ENCODE peak calls at places on chromosome 11, in ten cellular contexts. Q, T, B, J, E, W, H, K, I and G are unnamed samples.

GRCh38 chr11:120128392-120129172 is 9.3 kb downstream of the TRIM29 start:
- DNase-seq in K (peak), Q (peak), B (peak), E (no peak), I (peak), T (peak), W (peak), J (peak), H (no peak), G (peak)

GRCh38 chr11:17972987-17973386 is 39.9 kb downstream of the SERGEF start:
- DNase-seq in T (peak), E (peak), J (peak), I (peak), W (peak), B (peak), H (no peak), K (peak), Q (peak), G (peak)

GRCh38 chr11:34640050-34640971 is 19.4 kb downstream of the EHF start:
- DNase-seq in K (no peak), I (peak), J (no peak), H (peak), Q (no peak), E (no peak), B (peak), W (no peak), T (no peak), G (no peak)

GRCh38 chr11:8290122-8290810 is 26.6 kb upstream of the LMO1 start:
- DNase-seq in I (no peak), Q (no peak), T (peak), W (no peak), K (no peak), B (no peak), H (no peak), J (no peak), E (no peak), G (no peak)

GRCh38 chr11:45333506-45333971 is 47.4 kb upstream of the SYT13 start:
- DNase-seq in I (peak), B (peak), Q (no peak), W (peak), E (peak), T (no peak), J (peak), K (no peak), H (peak), G (no peak)

GRCh38 chr11:18994860-18995259 is 55.6 kb upstream of the MRGPRX1 start:
- DNase-seq in T (no peak), Q (no peak), H (no peak), W (no peak), I (no peak), J (no peak), K (no peak), E (no peak), B (no peak), G (no peak)

GRCh38 chr11:106344392-106344791 is 266.9 kb downstream of the AASDHPPT start:
- DNase-seq in E (no peak), T (no peak), K (no peak), B (peak), I (no peak), H (no peak), J (peak), W (peak), Q (no peak), G (peak)

GRCh38 chr11:12276356-12276755 is 101.0 kb upstream of the PARVA start:
- DNase-seq in I (no peak), Q (no peak), E (no peak), W (no peak), K (no peak), B (no peak), J (no peak), T (no peak), H (peak), G (no peak)

GRCh38 chr11:106818416-106818815 is 199.9 kb downstream of the GUCY1A2 start:
- DNase-seq in B (no peak), H (no peak), I (no peak), Q (no peak), E (no peak), T (no peak), J (no peak), W (no peak), K (no peak), G (no peak)

GRCh38 chr11:78354741-78355705 is 62.6 kb downstream of the GAB2 start:
- DNase-seq in W (peak), E (no peak), H (no peak), K (no peak), T (no peak), I (no peak), Q (no peak), J (no peak), B (peak), G (no peak)

GRCh38 chr11:83162377-83162776 is 5.4 kb downstream of the PCF11 start:
- DNase-seq in H (no peak), E (no peak), T (no peak), B (peak), W (peak), Q (no peak), K (no peak), I (no peak), J (peak), G (no peak)

GRCh38 chr11:60887531-60887930 is 18.9 kb downstream of the PRPF19 start:
- DNase-seq in W (peak), I (peak), T (no peak), J (peak), E (peak), B (peak), H (peak), Q (peak), K (peak), G (no peak)

GRCh38 chr11:129505266-129505665 is 129.6 kb downstream of the BARX2 start:
- DNase-seq in T (no peak), I (no peak), J (no peak), H (no peak), Q (no peak), W (no peak), K (no peak), E (no peak), B (no peak), G (no peak)

GRCh38 chr11:47606731-47607130 is 12.5 kb upstream of the C1QTNF4 start:
- DNase-seq in T (no peak), H (no peak), B (no peak), Q (no peak), J (peak), I (no peak), K (no peak), W (peak), E (no peak), G (no peak)

GRCh38 chr11:47216141-47216798 is 1.5 kb downstream of the DDB2 start:
- DNase-seq in E (peak), T (peak), I (peak), H (peak), Q (peak), W (peak), K (peak), B (peak), J (peak), G (peak)

GRCh38 chr11:28860898-28861297 is 752.7 kb downstream of the METTL15 start:
- DNase-seq in W (peak), J (peak), B (peak), I (peak), E (no peak), Q (no peak), H (no peak), K (no peak), T (no peak), G (peak)

GRCh38 chr11:64102005-64102738 is 63.7 kb downstream of the MACROD1 start:
- DNase-seq in W (peak), T (no peak), H (no peak), K (no peak), I (no peak), B (no peak), J (no peak), Q (peak), E (no peak), G (no peak)

GRCh38 chr11:4636962-4637661 is at the start of gene OR51D1:
- DNase-seq in W (peak), E (peak), Q (peak), H (peak), I (peak), B (peak), T (peak), K (peak), J (peak), G (no peak)
- H3K4me3 ChIP-seq in W (no peak), E (peak), Q (peak), H (peak), I (no peak), B (no peak), T (no peak), K (peak), J (no peak), G (peak)

DNA sequence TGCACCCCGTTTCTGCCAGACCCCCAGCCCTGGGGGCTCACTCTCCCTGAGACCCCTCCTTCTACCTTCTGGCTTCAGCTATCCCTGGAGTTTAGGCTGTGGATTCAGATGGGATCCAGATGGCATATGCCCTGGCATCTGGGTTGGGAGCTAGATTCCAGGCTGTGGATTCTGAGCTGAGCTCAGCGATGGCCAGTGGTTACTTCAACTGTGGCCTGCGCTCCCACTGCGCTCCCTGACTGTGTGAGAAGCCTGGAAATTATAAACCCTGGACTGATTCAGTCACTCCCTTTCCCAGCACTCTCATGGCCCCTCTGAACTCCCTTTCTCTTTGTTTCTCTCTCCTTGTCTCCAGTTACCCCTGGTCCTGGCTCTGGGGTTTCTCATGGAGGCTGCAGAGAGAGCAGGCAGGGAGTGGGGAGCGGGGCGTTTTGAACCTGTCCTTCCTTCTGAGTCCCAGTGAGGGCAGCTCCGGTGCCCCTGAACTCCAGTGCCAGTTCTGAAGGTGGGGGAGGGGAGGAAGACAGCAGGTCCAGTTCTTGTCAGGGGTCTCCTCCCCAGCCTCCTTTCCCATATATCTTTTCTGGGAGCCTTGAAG is 4.8 kb downstream of the ARHGEF17 start:
- DNase-seq in E (no peak), J (no peak), Q (no peak), H (no peak), T (no peak), I (no peak), W (peak), B (peak), K (no peak), G (no peak)
- H3K4me3 ChIP-seq in E (no peak), J (peak), Q (peak), H (peak), T (no peak), I (no peak), W (peak), B (peak), K (peak), G (peak)

GRCh38 chr11:118152020-118152551 is 537 bp downstream of the SCN4B start:
- DNase-seq in K (no peak), J (no peak), W (no peak), H (no peak), T (no peak), E (no peak), I (no peak), B (no peak), Q (no peak), G (no peak)
- H3K4me3 ChIP-seq in K (peak), J (peak), W (no peak), H (peak), T (no peak), E (no peak), I (no peak), B (peak), Q (peak), G (no peak)

GRCh38 chr11:77040889-77041288 is 6.7 kb downstream of the B3GNT6 start:
- DNase-seq in W (no peak), J (no peak), H (no peak), Q (no peak), K (no peak), T (no peak), B (no peak), I (no peak), E (no peak), G (no peak)

GRCh38 chr11:77038825-77039326 is 4.7 kb downstream of the B3GNT6 start:
- DNase-seq in H (no peak), J (no peak), K (no peak), B (no peak), E (no peak), W (no peak), Q (no peak), T (no peak), I (no peak), G (no peak)

GRCh38 chr11:77038029-77038824 is 4.0 kb downstream of the B3GNT6 start:
- DNase-seq in B (no peak), W (peak), I (no peak), K (no peak), E (no peak), Q (no peak), H (no peak), T (no peak), J (no peak), G (no peak)

GRCh38 chr11:77040401-77040777 is 6.2 kb downstream of the B3GNT6 start:
- DNase-seq in I (no peak), K (no peak), B (no peak), H (no peak), Q (no peak), E (no peak), W (no peak), J (no peak), T (no peak), G (no peak)

GRCh38 chr11:77039491-77040400 is 5.5 kb downstream of the B3GNT6 start:
- DNase-seq in W (peak), H (no peak), I (no peak), E (peak), K (peak), J (peak), B (peak), T (no peak), Q (peak), G (no peak)
- H3K4me3 ChIP-seq in W (no peak), H (peak), I (no peak), E (peak), K (peak), J (peak), B (peak), T (no peak), Q (peak), G (peak)

GRCh38 chr11:70019576-70020011 is 58.5 kb upstream of the ANO1 start:
- DNase-seq in J (peak), I (no peak), K (no peak), H (no peak), E (no peak), W (peak), T (no peak), B (no peak), Q (no peak), G (no peak)

GRCh38 chr11:70020336-70021214 is 57.5 kb upstream of the ANO1 start:
- DNase-seq in B (peak), J (peak), I (no peak), E (no peak), T (no peak), H (no peak), W (peak), K (no peak), Q (no peak), G (no peak)

GRCh38 chr11:70014291-70014690 is 63.8 kb upstream of the ANO1 start:
- DNase-seq in I (no peak), B (no peak), E (no peak), J (no peak), K (no peak), T (no peak), Q (no peak), W (no peak), H (no peak), G (no peak)

GRCh38 chr11:70018816-70019215 is 59.3 kb upstream of the ANO1 start:
- DNase-seq in W (no peak), T (no peak), B (no peak), J (no peak), H (no peak), I (no peak), E (no peak), K (no peak), Q (no peak), G (no peak)

DNA sequence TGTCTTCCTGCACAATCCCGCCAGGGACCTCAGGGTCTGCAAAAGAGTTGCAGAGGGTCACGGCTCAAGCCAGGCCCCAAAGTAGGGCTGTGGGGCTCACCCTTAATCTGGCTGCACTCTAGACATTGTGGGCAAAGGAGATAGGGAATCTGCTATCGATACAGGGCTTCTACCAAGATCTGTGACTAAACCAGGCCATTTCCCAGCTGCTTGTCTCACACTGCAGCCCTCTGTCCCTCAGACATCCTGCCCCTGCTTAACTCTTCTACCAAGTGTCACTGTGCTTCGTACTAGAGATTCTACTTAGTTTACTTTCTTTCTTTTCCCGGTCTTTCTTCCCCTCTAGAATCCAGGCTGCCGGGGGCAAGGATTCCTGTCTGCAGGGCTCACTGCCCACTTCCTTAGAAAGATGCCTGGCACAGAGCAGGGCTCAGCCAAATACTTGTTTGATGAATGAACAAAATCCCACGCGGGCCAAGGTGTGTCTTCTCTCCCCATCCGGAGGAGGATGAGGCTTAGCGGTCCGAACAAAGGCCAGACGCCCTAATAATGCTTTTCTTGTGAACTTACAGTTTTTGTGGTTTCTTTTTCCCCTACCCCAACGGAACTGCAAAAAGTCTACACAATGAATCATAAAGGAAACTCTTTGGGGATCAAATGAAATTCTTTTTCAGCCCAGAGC is 61.3 kb upstream of the ANO1 start:
- DNase-seq in Q (no peak), W (peak), I (no peak), J (peak), T (no peak), H (no peak), B (no peak), E (no peak), K (no peak), G (no peak)
- H3K4me3 ChIP-seq in Q (no peak), W (no peak), I (no peak), J (no peak), T (no peak), H (no peak), B (no peak), E (no peak), K (no peak), G (no peak)

DNA sequence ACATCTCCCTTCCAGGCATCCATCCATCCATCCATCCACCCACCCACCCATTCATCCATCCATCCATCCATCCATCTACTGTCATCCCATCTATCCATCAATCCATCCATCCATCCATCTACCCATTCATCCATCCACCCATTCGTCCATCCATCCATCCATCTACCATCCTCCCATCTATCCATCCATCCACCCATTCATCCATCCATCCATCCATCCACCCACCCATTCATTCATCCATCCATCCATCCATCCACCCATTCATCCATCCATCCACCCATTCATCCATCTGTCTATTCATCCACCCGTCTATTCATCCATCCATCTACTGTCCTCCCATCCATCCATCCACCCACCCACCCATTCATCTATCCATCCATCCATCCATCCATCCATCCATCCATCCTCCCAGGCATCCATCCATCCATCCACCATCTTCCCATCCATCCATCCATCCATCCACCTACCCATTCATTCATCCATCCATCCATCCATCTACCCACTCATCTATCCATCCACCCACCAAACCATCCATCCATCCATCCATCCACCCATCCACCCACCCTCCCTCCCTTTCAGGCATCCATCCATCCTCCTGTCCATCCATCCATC is 33.7 kb downstream of the OSBPL5 start:
- DNase-seq in W (no peak), H (no peak), E (no peak), B (no peak), T (no peak), J (no peak), Q (no peak), I (no peak), K (no peak), G (no peak)
- H3K4me3 ChIP-seq in W (no peak), H (no peak), E (no peak), B (no peak), T (no peak), J (no peak), Q (no peak), I (no peak), K (no peak), G (no peak)